ENCODE peak calls at places on chromosomes 7 and 10, in ten cellular contexts. C is lower lobe of right lung; D is upper lobe of right lung; A is activated T-helper 17 cell treated with anti-CD3 and anti-CD28 coated beads, Interleukin-2, amount 50 U/mL, for 72 hours; J is activated T-cell treated with anti-CD3 and anti-CD28 coated beads, Interleukin-2, amount 50 U/mL, for 4 hours; W is left colon; U is CD4-positive, alpha-beta T cell; N is aorta; O is GM12878; H is stimulated activated naive CD8-positive, alpha-beta T cell treated with anti-CD3 and anti-CD28 coated beads, Interleukin-15, amount 100 ng/mL, for 72 hours. E is an unnamed sample.

GRCh38 chr7:108114117-108114841 is 15.9 kb downstream of the LAMB4 start:
- ATAC-seq in C (no peak), D (peak), A (peak), J (no peak), W (peak), U (no peak), N (no peak), O (peak), H (peak), E (peak)

GRCh38 chr7:30648744-30649540 is 33.3 kb downstream of the CRHR2 start:
- ATAC-seq in C (no peak), D (no peak), A (no peak), J (no peak), W (no peak), U (no peak), N (no peak), O (no peak), H (peak), E (no peak)

GRCh38 chr7:112646787-112647186 is 143.4 kb downstream of the TMEM168 start:
- ATAC-seq in C (no peak), D (no peak), A (no peak), J (no peak), W (no peak), U (no peak), N (no peak), O (no peak), H (no peak), E (no peak)

GRCh38 chr10:103695584-103696005 is 159.8 kb downstream of the SH3PXD2A start:
- ATAC-seq in C (no peak), D (peak), A (no peak), J (no peak), W (peak), U (no peak), N (peak), O (peak), H (no peak), E (no peak)

GRCh38 chr10:84329986-84330651 is 1.7 kb downstream of the CCSER2 start:
- ATAC-seq in C (no peak), D (no peak), A (peak), J (peak), W (no peak), U (peak), N (no peak), O (peak), H (peak), E (no peak)

GRCh38 chr7:117834983-117835664 is 38.1 kb downstream of the CTTNBP2 start:
- ATAC-seq in C (no peak), D (no peak), A (no peak), J (no peak), W (no peak), U (no peak), N (no peak), O (no peak), H (no peak), E (no peak)

GRCh38 chr10:70866424-70866823 is 21.9 kb downstream of the PCBD1 start:
- ATAC-seq in C (peak), D (peak), A (no peak), J (no peak), W (peak), U (no peak), N (no peak), O (no peak), H (no peak), E (peak)

GRCh38 chr10:93296151-93296550 is 186.0 kb downstream of the MYOF start:
- ATAC-seq in C (no peak), D (no peak), A (no peak), J (no peak), W (no peak), U (no peak), N (no peak), O (no peak), H (no peak), E (no peak)

GRCh38 chr7:868189-868486 is 8.2 kb upstream of the GET4 start:
- ATAC-seq in C (no peak), D (peak), A (no peak), J (no peak), W (no peak), U (no peak), N (no peak), O (no peak), H (no peak), E (no peak)

GRCh38 chr7:69825031-69825681 is 226.9 kb downstream of the AUTS2 start:
- ATAC-seq in C (no peak), D (no peak), A (no peak), J (no peak), W (no peak), U (no peak), N (no peak), O (peak), H (no peak), E (no peak)

GRCh38 chr7:26216044-26216443 is 14.5 kb downstream of the CBX3 start:
- ATAC-seq in C (no peak), D (peak), A (peak), J (peak), W (no peak), U (no peak), N (no peak), O (peak), H (peak), E (no peak)

GRCh38 chr7:23514755-23515154 is 17.0 kb downstream of the TRA2A start:
- ATAC-seq in C (no peak), D (no peak), A (peak), J (peak), W (no peak), U (no peak), N (no peak), O (peak), H (peak), E (no peak)

GRCh38 chr7:22700559-22701002 is 26.4 kb upstream of the IL6 start:
- ATAC-seq in C (peak), D (peak), A (peak), J (no peak), W (no peak), U (no peak), N (no peak), O (peak), H (peak), E (no peak)

GRCh38 chr7:17027143-17027802 is 145.5 kb upstream of the AGR3 start:
- ATAC-seq in C (peak), D (peak), A (no peak), J (no peak), W (no peak), U (no peak), N (peak), O (no peak), H (no peak), E (no peak)

GRCh38 chr10:4656576-4657194 is 169.3 kb upstream of the AKR1E2 start:
- ATAC-seq in C (peak), D (peak), A (no peak), J (no peak), W (peak), U (no peak), N (peak), O (peak), H (no peak), E (peak)

GRCh38 chr10:89392974-89393373 is 551 bp downstream of the IFIT1 start:
- ATAC-seq in C (peak), D (peak), A (peak), J (no peak), W (peak), U (no peak), N (peak), O (peak), H (peak), E (peak)

GRCh38 chr10:48285710-48286109 is 11.2 kb upstream of the FRMPD2 start:
- ATAC-seq in C (no peak), D (no peak), A (no peak), J (no peak), W (no peak), U (no peak), N (no peak), O (peak), H (no peak), E (no peak)

GRCh38 chr10:86699991-86700840 is 31.9 kb downstream of the LDB3 start:
- ATAC-seq in C (peak), D (no peak), A (no peak), J (no peak), W (no peak), U (no peak), N (no peak), O (no peak), H (no peak), E (peak)

GRCh38 chr10:67506757-67507091 is 189.3 kb downstream of the CTNNA3 start:
- ATAC-seq in C (no peak), D (no peak), A (no peak), J (no peak), W (no peak), U (no peak), N (no peak), O (no peak), H (no peak), E (no peak)

GRCh38 chr7:128349121-128349825 is 5.6 kb upstream of the RBM28 start:
- ATAC-seq in C (no peak), D (no peak), A (no peak), J (no peak), W (no peak), U (no peak), N (no peak), O (no peak), H (no peak), E (peak)

GRCh38 chr7:18960735-18961134 is 156.7 kb downstream of the TWIST1 start:
- ATAC-seq in C (no peak), D (no peak), A (no peak), J (no peak), W (no peak), U (no peak), N (no peak), O (no peak), H (no peak), E (no peak)

GRCh38 chr10:132580157-132580556 is 42.6 kb downstream of the INPP5A start:
- ATAC-seq in C (no peak), D (no peak), A (no peak), J (no peak), W (no peak), U (no peak), N (no peak), O (no peak), H (no peak), E (no peak)

GRCh38 chr10:91574236-91574635 is 58.6 kb downstream of the PPP1R3C start:
- ATAC-seq in C (no peak), D (no peak), A (no peak), J (no peak), W (no peak), U (no peak), N (no peak), O (no peak), H (no peak), E (no peak)

GRCh38 chr10:60446070-60446833 is 56.6 kb upstream of the ANK3 start:
- ATAC-seq in C (peak), D (peak), A (no peak), J (no peak), W (no peak), U (no peak), N (no peak), O (no peak), H (no peak), E (no peak)

GRCh38 chr7:112876877-112877276 is 86.7 kb upstream of the TMEM168 start:
- ATAC-seq in C (no peak), D (no peak), A (no peak), J (no peak), W (peak), U (no peak), N (no peak), O (peak), H (no peak), E (peak)